ENCODE peak calls at places on chromosomes 11 and 22, in nine cellular contexts. One of them, this sample, is unnamed.

GRCh38 chr22:43827336-43827735 is 15.2 kb upstream of the EFCAB6 start:
- DNase-seq in colonic mucosa: no peak
- DNase-seq in A549: no peak
- DNase-seq in thoracic aorta: no peak
- DNase-seq in heart left ventricle: no peak
- DNase-seq in Panc1: no peak
- DNase-seq in CD8-positive, alpha-beta memory T cell: no peak
- DNase-seq in Peyer's patch: no peak
- DNase-seq in lung: no peak
- DNase-seq in this sample: no peak

GRCh38 chr11:46895821-46896220 is 22.5 kb downstream of the LRP4 start:
- DNase-seq in colonic mucosa: no peak
- DNase-seq in A549: no peak
- DNase-seq in thoracic aorta: no peak
- DNase-seq in heart left ventricle: peak; percentile 80
- DNase-seq in Panc1: no peak
- DNase-seq in CD8-positive, alpha-beta memory T cell: no peak
- DNase-seq in Peyer's patch: no peak
- DNase-seq in lung: peak; percentile 79
- DNase-seq in this sample: no peak

GRCh38 chr11:30128269-30128932 is 102.4 kb upstream of the FSHB start:
- DNase-seq in colonic mucosa: no peak
- DNase-seq in A549: peak; percentile 22
- DNase-seq in thoracic aorta: no peak
- DNase-seq in heart left ventricle: no peak
- DNase-seq in Panc1: no peak
- DNase-seq in CD8-positive, alpha-beta memory T cell: no peak
- DNase-seq in Peyer's patch: no peak
- DNase-seq in lung: no peak
- DNase-seq in this sample: no peak

GRCh38 chr11:115477410-115477809 is 26.8 kb downstream of the CADM1 start:
- DNase-seq in colonic mucosa: no peak
- DNase-seq in A549: no peak
- DNase-seq in thoracic aorta: no peak
- DNase-seq in heart left ventricle: no peak
- DNase-seq in Panc1: no peak
- DNase-seq in CD8-positive, alpha-beta memory T cell: no peak
- DNase-seq in Peyer's patch: no peak
- DNase-seq in lung: no peak
- DNase-seq in this sample: no peak

GRCh38 chr11:18775492-18776292 is 15.9 kb downstream of the PTPN5 start:
- DNase-seq in colonic mucosa: peak; percentile 78
- DNase-seq in A549: peak; percentile 65
- DNase-seq in thoracic aorta: no peak
- DNase-seq in heart left ventricle: peak; percentile 68
- DNase-seq in Panc1: peak; percentile 38
- DNase-seq in CD8-positive, alpha-beta memory T cell: no peak
- DNase-seq in Peyer's patch: peak; percentile 73
- DNase-seq in lung: peak; percentile 38
- DNase-seq in this sample: no peak

GRCh38 chr11:2186669-2187266 is 15.2 kb upstream of the TH start:
- DNase-seq in colonic mucosa: no peak
- DNase-seq in A549: peak; percentile 76
- DNase-seq in thoracic aorta: no peak
- DNase-seq in heart left ventricle: no peak
- DNase-seq in Panc1: no peak
- DNase-seq in CD8-positive, alpha-beta memory T cell: peak; percentile 45
- DNase-seq in Peyer's patch: no peak
- DNase-seq in lung: no peak
- DNase-seq in this sample: no peak

GRCh38 chr11:109734602-109735001 is 312.6 kb downstream of the C11orf87 start:
- DNase-seq in colonic mucosa: no peak
- DNase-seq in A549: no peak
- DNase-seq in thoracic aorta: no peak
- DNase-seq in heart left ventricle: no peak
- DNase-seq in Panc1: no peak
- DNase-seq in CD8-positive, alpha-beta memory T cell: no peak
- DNase-seq in Peyer's patch: no peak
- DNase-seq in lung: no peak
- DNase-seq in this sample: no peak

GRCh38 chr11:72568861-72569260 is 105.4 kb downstream of the PDE2A start:
- DNase-seq in colonic mucosa: no peak
- DNase-seq in A549: no peak
- DNase-seq in thoracic aorta: no peak
- DNase-seq in heart left ventricle: no peak
- DNase-seq in Panc1: no peak
- DNase-seq in CD8-positive, alpha-beta memory T cell: no peak
- DNase-seq in Peyer's patch: no peak
- DNase-seq in lung: no peak
- DNase-seq in this sample: no peak

GRCh38 chr11:74949748-74950127 is 672 bp downstream of the SPCS2 start:
- DNase-seq in colonic mucosa: no peak
- DNase-seq in A549: peak; percentile 14
- DNase-seq in thoracic aorta: no peak
- DNase-seq in heart left ventricle: no peak
- DNase-seq in Panc1: no peak
- DNase-seq in CD8-positive, alpha-beta memory T cell: no peak
- DNase-seq in Peyer's patch: no peak
- DNase-seq in lung: no peak
- DNase-seq in this sample: no peak

GRCh38 chr11:62715150-62716130 is 8.0 kb downstream of the GNG3 start:
- DNase-seq in colonic mucosa: no peak
- DNase-seq in A549: no peak
- DNase-seq in thoracic aorta: no peak
- DNase-seq in heart left ventricle: no peak
- DNase-seq in Panc1: no peak
- DNase-seq in CD8-positive, alpha-beta memory T cell: no peak
- DNase-seq in Peyer's patch: no peak
- DNase-seq in lung: no peak
- DNase-seq in this sample: peak; percentile 31

GRCh38 chr11:35619754-35620640 is 1.7 kb downstream of the FJX1 start:
- DNase-seq in colonic mucosa: no peak
- DNase-seq in A549: peak; percentile 42
- DNase-seq in thoracic aorta: no peak
- DNase-seq in heart left ventricle: no peak
- DNase-seq in Panc1: no peak
- DNase-seq in CD8-positive, alpha-beta memory T cell: no peak
- DNase-seq in Peyer's patch: peak; percentile 46
- DNase-seq in lung: no peak
- DNase-seq in this sample: peak; percentile 48

DNA sequence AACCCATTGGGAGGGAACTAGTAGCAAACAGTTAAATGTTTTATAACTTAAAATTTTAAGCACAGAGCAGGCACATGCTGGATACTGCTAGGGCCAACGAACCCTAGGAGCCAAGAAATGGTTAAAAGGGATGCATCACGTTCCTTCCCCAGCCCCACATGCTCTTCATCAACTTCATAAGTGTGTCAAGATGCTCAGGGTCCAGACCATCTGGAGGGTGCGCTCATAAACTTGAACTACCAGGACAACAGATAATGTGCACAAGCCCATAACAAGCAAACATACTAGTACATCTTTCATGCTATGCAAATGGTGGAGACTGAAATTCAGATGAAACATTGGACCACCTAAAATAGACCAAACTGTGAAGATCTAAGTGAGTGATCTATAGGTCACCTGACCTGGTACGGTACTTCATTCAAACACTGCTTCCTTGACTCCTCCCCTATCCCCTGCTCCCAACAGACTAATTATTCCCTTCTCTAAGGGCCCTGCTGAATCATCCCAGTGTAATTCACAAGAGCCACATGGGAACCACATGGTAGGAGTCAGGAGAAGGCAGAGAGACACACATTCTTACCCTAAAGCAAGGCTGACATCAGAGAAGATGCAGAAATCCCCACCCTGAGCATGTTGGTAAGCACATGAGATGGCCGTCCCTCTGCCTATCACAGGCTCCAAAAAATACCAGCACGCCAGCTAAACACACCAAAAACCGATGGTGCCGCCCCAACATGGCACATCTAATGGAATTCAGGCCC is 83.9 kb downstream of the ETS1 start:
- DNase-seq in colonic mucosa: no peak
- DNase-seq in A549: no peak
- DNase-seq in thoracic aorta: no peak
- DNase-seq in heart left ventricle: no peak
- DNase-seq in Panc1: no peak
- DNase-seq in CD8-positive, alpha-beta memory T cell: peak; percentile 47
- DNase-seq in Peyer's patch: no peak
- DNase-seq in lung: no peak
- DNase-seq in this sample: no peak
- H3K4me1 ChIP-seq in colonic mucosa: peaks cover 15% of the 10 kb centered on the region
- H3K4me1 ChIP-seq in A549: peaks cover 94% of the 10 kb centered on the region
- H3K4me1 ChIP-seq in thoracic aorta: peaks cover 85% of the 10 kb centered on the region
- H3K4me1 ChIP-seq in heart left ventricle: peaks cover 65% of the 10 kb centered on the region
- H3K4me1 ChIP-seq in Panc1: peaks cover 100% of the 10 kb centered on the region
- H3K4me1 ChIP-seq in CD8-positive, alpha-beta memory T cell: peaks cover 100% of the 10 kb centered on the region
- H3K4me1 ChIP-seq in Peyer's patch: peaks cover 62% of the 10 kb centered on the region
- H3K4me1 ChIP-seq in lung: peaks cover 36% of the 10 kb centered on the region
- H3K4me1 ChIP-seq in this sample: peaks cover 64% of the 10 kb centered on the region

GRCh38 chr22:36327922-36328551 is 59.7 kb downstream of the MYH9 start:
- DNase-seq in colonic mucosa: no peak
- DNase-seq in A549: no peak
- DNase-seq in thoracic aorta: peak; percentile 34
- DNase-seq in heart left ventricle: no peak
- DNase-seq in Panc1: no peak
- DNase-seq in CD8-positive, alpha-beta memory T cell: no peak
- DNase-seq in Peyer's patch: no peak
- DNase-seq in lung: no peak
- DNase-seq in this sample: no peak
- H3K4me1 ChIP-seq in colonic mucosa: peaks cover 53% of the 10 kb centered on the region
- H3K4me1 ChIP-seq in A549: peaks cover 85% of the 10 kb centered on the region
- H3K4me1 ChIP-seq in thoracic aorta: peaks cover 84% of the 10 kb centered on the region
- H3K4me1 ChIP-seq in heart left ventricle: peaks cover 95% of the 10 kb centered on the region
- H3K4me1 ChIP-seq in Panc1: peaks cover 95% of the 10 kb centered on the region
- H3K4me1 ChIP-seq in CD8-positive, alpha-beta memory T cell: peaks cover 56% of the 10 kb centered on the region
- H3K4me1 ChIP-seq in Peyer's patch: peaks cover 98% of the 10 kb centered on the region
- H3K4me1 ChIP-seq in lung: peaks cover 76% of the 10 kb centered on the region
- H3K4me1 ChIP-seq in this sample: peaks cover 69% of the 10 kb centered on the region

GRCh38 chr11:134254433-134254832 is 1.1 kb downstream of the ACAD8 start:
- DNase-seq in colonic mucosa: no peak
- DNase-seq in A549: no peak
- DNase-seq in thoracic aorta: no peak
- DNase-seq in heart left ventricle: no peak
- DNase-seq in Panc1: no peak
- DNase-seq in CD8-positive, alpha-beta memory T cell: no peak
- DNase-seq in Peyer's patch: no peak
- DNase-seq in lung: no peak
- DNase-seq in this sample: no peak
- H3K4me1 ChIP-seq in colonic mucosa: peaks cover 6% of the 10 kb centered on the region
- H3K4me1 ChIP-seq in A549: peaks cover 13% of the 10 kb centered on the region
- H3K4me1 ChIP-seq in thoracic aorta: peaks cover 17% of the 10 kb centered on the region
- H3K4me1 ChIP-seq in heart left ventricle: peaks cover 13% of the 10 kb centered on the region
- H3K4me1 ChIP-seq in Panc1: peaks cover 17% of the 10 kb centered on the region
- H3K4me1 ChIP-seq in CD8-positive, alpha-beta memory T cell: peaks cover 25% of the 10 kb centered on the region
- H3K4me1 ChIP-seq in Peyer's patch: peaks cover 21% of the 10 kb centered on the region
- H3K4me1 ChIP-seq in lung: no peaks in the 10 kb centered on the region
- H3K4me1 ChIP-seq in this sample: peaks cover 13% of the 10 kb centered on the region

DNA sequence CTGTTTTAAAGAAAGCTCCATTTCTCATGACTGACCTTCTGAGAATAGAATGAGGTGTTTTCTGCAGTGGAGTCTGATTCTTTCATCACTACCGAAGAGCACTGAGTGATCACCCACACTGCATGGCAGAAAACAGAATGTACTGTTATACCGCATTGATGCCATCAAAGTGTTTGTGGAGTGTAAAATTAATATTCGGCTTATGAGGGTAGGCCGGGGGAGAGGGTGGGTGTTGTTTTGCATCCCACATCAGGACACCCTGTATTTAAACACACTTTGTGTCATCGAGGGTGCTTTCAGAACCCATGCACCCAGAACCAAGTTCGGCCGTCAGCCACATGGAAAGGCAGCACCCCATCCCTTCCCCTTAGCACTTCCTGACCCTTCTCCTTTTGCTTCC is 41.3 kb upstream of the ETS1 start:
- DNase-seq in colonic mucosa: no peak
- DNase-seq in A549: no peak
- DNase-seq in thoracic aorta: no peak
- DNase-seq in heart left ventricle: no peak
- DNase-seq in Panc1: no peak
- DNase-seq in CD8-positive, alpha-beta memory T cell: peak; percentile 67
- DNase-seq in Peyer's patch: no peak
- DNase-seq in lung: no peak
- DNase-seq in this sample: no peak
- H3K4me1 ChIP-seq in colonic mucosa: no peaks in the 10 kb centered on the region
- H3K4me1 ChIP-seq in A549: peaks cover 11% of the 10 kb centered on the region
- H3K4me1 ChIP-seq in thoracic aorta: no peaks in the 10 kb centered on the region
- H3K4me1 ChIP-seq in heart left ventricle: no peaks in the 10 kb centered on the region
- H3K4me1 ChIP-seq in Panc1: no peaks in the 10 kb centered on the region
- H3K4me1 ChIP-seq in CD8-positive, alpha-beta memory T cell: peaks cover 84% of the 10 kb centered on the region
- H3K4me1 ChIP-seq in Peyer's patch: peaks cover 6% of the 10 kb centered on the region
- H3K4me1 ChIP-seq in lung: peaks cover 5% of the 10 kb centered on the region
- H3K4me1 ChIP-seq in this sample: peaks cover 17% of the 10 kb centered on the region

GRCh38 chr22:40001104-40001503 is 6.3 kb downstream of the FAM83F start:
- DNase-seq in colonic mucosa: no peak
- DNase-seq in A549: no peak
- DNase-seq in thoracic aorta: no peak
- DNase-seq in heart left ventricle: no peak
- DNase-seq in Panc1: no peak
- DNase-seq in CD8-positive, alpha-beta memory T cell: no peak
- DNase-seq in Peyer's patch: no peak
- DNase-seq in lung: no peak
- DNase-seq in this sample: peak; percentile 6
- H3K4me1 ChIP-seq in colonic mucosa: peaks cover 13% of the 10 kb centered on the region
- H3K4me1 ChIP-seq in A549: peaks cover 28% of the 10 kb centered on the region
- H3K4me1 ChIP-seq in thoracic aorta: no peaks in the 10 kb centered on the region
- H3K4me1 ChIP-seq in heart left ventricle: peaks cover 5% of the 10 kb centered on the region
- H3K4me1 ChIP-seq in Panc1: no peaks in the 10 kb centered on the region
- H3K4me1 ChIP-seq in CD8-positive, alpha-beta memory T cell: no peaks in the 10 kb centered on the region
- H3K4me1 ChIP-seq in Peyer's patch: peaks cover 42% of the 10 kb centered on the region
- H3K4me1 ChIP-seq in lung: no peaks in the 10 kb centered on the region
- H3K4me1 ChIP-seq in this sample: peaks cover 31% of the 10 kb centered on the region

GRCh38 chr11:64856382-64857227 is 12.2 kb upstream of the CDC42BPG start:
- DNase-seq in colonic mucosa: peak; percentile 45
- DNase-seq in A549: peak; percentile 81
- DNase-seq in thoracic aorta: peak; percentile 89
- DNase-seq in heart left ventricle: no peak
- DNase-seq in Panc1: no peak
- DNase-seq in CD8-positive, alpha-beta memory T cell: no peak
- DNase-seq in Peyer's patch: peak; percentile 75
- DNase-seq in lung: peak; percentile 80
- DNase-seq in this sample: peak; percentile 80
- H3K4me1 ChIP-seq in colonic mucosa: peaks cover 35% of the 10 kb centered on the region
- H3K4me1 ChIP-seq in A549: peaks cover 66% of the 10 kb centered on the region
- H3K4me1 ChIP-seq in thoracic aorta: peaks cover 53% of the 10 kb centered on the region
- H3K4me1 ChIP-seq in heart left ventricle: peaks cover 48% of the 10 kb centered on the region
- H3K4me1 ChIP-seq in Panc1: peaks cover 69% of the 10 kb centered on the region
- H3K4me1 ChIP-seq in CD8-positive, alpha-beta memory T cell: peaks cover 100% of the 10 kb centered on the region
- H3K4me1 ChIP-seq in Peyer's patch: peaks cover 84% of the 10 kb centered on the region
- H3K4me1 ChIP-seq in lung: peaks cover 57% of the 10 kb centered on the region
- H3K4me1 ChIP-seq in this sample: peaks cover 45% of the 10 kb centered on the region

GRCh38 chr11:121757480-121758125 is 304.8 kb upstream of the SORL1-AS1 start:
- DNase-seq in colonic mucosa: no peak
- DNase-seq in A549: no peak
- DNase-seq in thoracic aorta: no peak
- DNase-seq in heart left ventricle: no peak
- DNase-seq in Panc1: no peak
- DNase-seq in CD8-positive, alpha-beta memory T cell: no peak
- DNase-seq in Peyer's patch: no peak
- DNase-seq in lung: no peak
- DNase-seq in this sample: no peak
- H3K4me1 ChIP-seq in colonic mucosa: no peaks in the 10 kb centered on the region
- H3K4me1 ChIP-seq in A549: no peaks in the 10 kb centered on the region
- H3K4me1 ChIP-seq in thoracic aorta: peaks cover 21% of the 10 kb centered on the region
- H3K4me1 ChIP-seq in heart left ventricle: no peaks in the 10 kb centered on the region
- H3K4me1 ChIP-seq in Panc1: no peaks in the 10 kb centered on the region
- H3K4me1 ChIP-seq in CD8-positive, alpha-beta memory T cell: no peaks in the 10 kb centered on the region
- H3K4me1 ChIP-seq in Peyer's patch: no peaks in the 10 kb centered on the region
- H3K4me1 ChIP-seq in lung: no peaks in the 10 kb centered on the region
- H3K4me1 ChIP-seq in this sample: no peaks in the 10 kb centered on the region